ENCODE peak calls at places on chromosomes 12 and 14, in four cellular contexts. O is progenitor cell of endocrine pancreas, J is astrocyte of the hippocampus, N is nephron progenitor cell. Z is an unnamed sample.

GRCh38 chr12:42237853-42238239 is 202 bp downstream of the YAF2 start:
- DNase-seq in N (no peak), J (no peak), O (no peak), Z (peak)

GRCh38 chr12:124842800-124843510 is 20.7 kb downstream of the SCARB1 start:
- DNase-seq in O (no peak), J (no peak), N (no peak), Z (no peak)

GRCh38 chr14:75566321-75566720 is 12.1 kb upstream of the FLVCR2 start:
- DNase-seq in N (no peak), J (no peak), O (no peak), Z (no peak)

GRCh38 chr12:72276212-72276865 is 4.2 kb downstream of the TRHDE start:
- DNase-seq in O (no peak), N (no peak), J (no peak), Z (no peak)

GRCh38 chr12:121789800-121790748 is 3.4 kb downstream of the RHOF start:
- DNase-seq in N (peak), J (no peak), O (no peak), Z (peak)

GRCh38 chr14:68770051-68770450 is 22.8 kb downstream of the ZFP36L1 start:
- DNase-seq in O (no peak), J (no peak), N (no peak), Z (no peak)

GRCh38 chr12:53659011-53659551 is 16.8 kb downstream of the ATP5MC2 start:
- DNase-seq in J (peak), O (peak), N (peak), Z (no peak)

GRCh38 chr14:68341765-68342212 is 451.1 kb downstream of the ZFP36L1 start:
- DNase-seq in N (no peak), J (no peak), O (no peak), Z (no peak)

GRCh38 chr14:23831591-23831990 is 122.0 kb upstream of the DHRS4 start:
- DNase-seq in O (no peak), N (no peak), J (no peak), Z (peak)

GRCh38 chr14:61076531-61076930 is 95.5 kb downstream of the SLC38A6 start:
- DNase-seq in O (no peak), J (peak), N (no peak), Z (no peak)

GRCh38 chr14:65229431-65230286 is 127.3 kb upstream of the MAX start:
- DNase-seq in N (peak), J (peak), O (no peak), Z (peak)

GRCh38 chr12:63301311-63301710 is 150.3 kb upstream of the AVPR1A start:
- DNase-seq in O (no peak), J (peak), N (no peak), Z (no peak)

GRCh38 chr14:104598461-104599273 is 5.9 kb downstream of the TMEM179 start:
- DNase-seq in O (no peak), N (no peak), J (no peak), Z (peak)

GRCh38 chr14:63362305-63362914 is 43.7 kb upstream of the GPHB5 start:
- DNase-seq in J (no peak), N (peak), O (no peak), Z (no peak)

GRCh38 chr12:1282670-1283361 is 291.8 kb downstream of the ERC1 start:
- DNase-seq in J (no peak), O (no peak), N (no peak), Z (no peak)

GRCh38 chr12:90682398-90682797 is 272.6 kb downstream of the CCER1 start:
- DNase-seq in O (no peak), N (no peak), J (peak), Z (no peak)

GRCh38 chr12:124566181-124567034 is 1.0 kb downstream of the NCOR2 start:
- DNase-seq in N (peak), O (peak), J (peak), Z (peak)

GRCh38 chr12:110922652-110923051 is 2.3 kb upstream of the MYL2 start:
- DNase-seq in O (no peak), J (no peak), N (no peak), Z (no peak)

GRCh38 chr14:61710853-61711817 is 15.8 kb downstream of the HIF1A start:
- DNase-seq in N (no peak), O (no peak), J (no peak), Z (no peak)